ENCODE peak calls at places on chromosomes 4 and X, in four cellular contexts. G is mesothelial cell of epicardium, K is lower lobe of right lung, H is astrocyte of the spinal cord. L is an unnamed sample.

GRCh38 chrX:24221872-24222271 is 72.3 kb downstream of the ZFX start:
- DNase-seq in G (no peak), K (no peak), H (no peak), L (no peak)

GRCh38 chr4:167779280-167779679 is 313.1 kb upstream of the ANXA10 start:
- DNase-seq in G (no peak), K (no peak), H (no peak), L (no peak)

GRCh38 chr4:73885570-73886230 is 16.5 kb downstream of the CXCL1 start:
- DNase-seq in G (no peak), K (no peak), H (peak), L (no peak)

GRCh38 chr4:113438596-113438995 is 322.9 kb downstream of the CAMK2D start:
- DNase-seq in G (no peak), K (no peak), H (no peak), L (no peak)

GRCh38 chr4:120156115-120156718 is 89.6 kb upstream of the MAD2L1 start:
- DNase-seq in G (no peak), K (no peak), H (peak), L (no peak)

GRCh38 chr4:113952452-113953029 is 26.9 kb downstream of the ARSJ start:
- DNase-seq in G (no peak), K (no peak), H (peak), L (no peak)

GRCh38 chrX:153862369-153863250 is 23.4 kb downstream of the L1CAM start:
- DNase-seq in G (no peak), K (no peak), H (no peak), L (no peak)

GRCh38 chr4:115972967-115973366 is 859.5 kb upstream of the NDST4 start:
- DNase-seq in G (no peak), K (no peak), H (no peak), L (no peak)

GRCh38 chrX:12058087-12058486 is 80.2 kb upstream of the FRMPD4 start:
- DNase-seq in G (no peak), K (no peak), H (no peak), L (no peak)

GRCh38 chr4:126701756-126702155 is 931.0 kb upstream of the INTU start:
- DNase-seq in G (no peak), K (no peak), H (peak), L (no peak)

GRCh38 chr4:1723131-1723801 is 1.9 kb downstream of the TACC3 start:
- DNase-seq in G (no peak), K (peak), H (no peak), L (no peak)

DNA sequence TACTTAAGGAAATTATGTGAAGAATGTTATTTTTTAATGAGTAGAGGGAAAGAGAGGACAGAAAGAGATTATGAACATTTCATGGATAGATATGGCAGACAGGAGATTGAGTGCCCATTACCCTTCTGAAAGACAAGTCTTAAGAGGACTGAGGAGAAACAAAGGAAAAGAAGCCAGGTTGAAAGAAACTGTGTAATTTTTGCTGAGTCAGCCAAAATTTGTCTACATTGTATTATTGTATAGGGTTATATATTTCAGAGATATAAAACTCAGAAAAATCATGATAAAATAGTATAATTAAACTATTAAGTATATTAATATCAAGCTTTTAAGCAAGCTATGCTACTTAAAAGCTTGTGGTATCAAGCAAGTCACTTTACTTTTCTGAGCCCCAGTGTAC is 4.9 kb downstream of the TMPRSS11B start:
- DNase-seq in G (no peak), K (no peak), H (no peak), L (no peak)
- TF ChIP-seq CTCF in G (no peak), K (no peak), H (no peak), L (no peak)

DNA sequence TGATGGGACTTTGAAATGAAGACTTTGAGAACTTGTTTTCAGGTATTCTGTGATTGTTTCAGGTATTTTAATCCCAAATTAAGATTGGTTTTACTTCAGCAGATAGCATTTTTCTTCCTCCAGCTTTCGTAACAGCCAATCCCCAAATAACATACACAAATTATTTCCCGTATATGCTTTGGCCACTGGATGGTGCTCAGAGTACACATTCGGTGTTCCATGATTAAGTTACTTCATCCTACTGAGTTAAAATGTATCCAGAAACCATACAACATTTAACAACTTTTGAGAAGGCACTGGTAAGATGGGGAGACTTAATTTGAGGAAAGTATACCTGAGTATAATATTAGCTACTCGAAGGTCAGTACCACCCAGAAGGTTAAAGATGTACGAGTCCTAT is 233.4 kb upstream of the FAM47A start:
- DNase-seq in G (no peak), K (no peak), H (peak), L (no peak)
- TF ChIP-seq CTCF in G (no peak), K (peak), H (peak), L (no peak)

GRCh38 chr4:156971168-156971601 is 414 bp downstream of the PDGFC start:
- DNase-seq in G (peak), K (peak), H (no peak), L (no peak)
- TF ChIP-seq CTCF in G (no peak), K (no peak), H (no peak), L (no peak)

GRCh38 chr4:150683775-150684350 is 101.9 kb downstream of the MAB21L2 start:
- DNase-seq in G (no peak), K (no peak), H (no peak), L (no peak)
- TF ChIP-seq CTCF in G (no peak), K (no peak), H (no peak), L (no peak)

DNA sequence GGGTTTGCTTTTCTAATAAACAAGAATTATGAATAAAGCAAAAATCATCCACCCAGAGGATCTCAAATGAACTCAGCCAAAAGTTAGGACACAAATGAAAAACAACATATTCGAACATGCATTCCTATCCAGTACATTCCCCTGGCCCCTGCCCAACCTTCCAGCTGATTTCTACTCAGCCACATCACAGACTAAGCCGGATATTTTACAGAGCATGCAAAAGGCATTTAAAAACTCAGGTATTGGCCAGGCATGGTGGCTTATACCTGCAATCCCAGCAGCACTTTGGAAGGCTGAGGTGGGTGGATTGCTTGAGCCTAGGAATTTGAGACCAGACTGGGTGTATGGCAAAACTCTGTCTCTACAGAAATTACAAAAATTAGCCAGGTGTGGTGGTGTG is 54.6 kb downstream of the RELL1 start:
- DNase-seq in G (no peak), K (no peak), H (peak), L (peak)
- TF ChIP-seq CTCF in G (no peak), K (no peak), H (no peak), L (no peak)

GRCh38 chr4:29722253-29722652 is 997.9 kb upstream of the PCDH7 start:
- DNase-seq in G (no peak), K (no peak), H (no peak), L (no peak)

GRCh38 chr4:29726938-29727337 is 993.2 kb upstream of the PCDH7 start:
- DNase-seq in G (no peak), K (no peak), H (no peak), L (no peak)
- TF ChIP-seq CTCF in G (no peak), K (no peak), H (no peak), L (no peak)

GRCh38 chr4:32462944-32463343 is 1742.8 kb downstream of the PCDH7 start:
- DNase-seq in G (no peak), K (no peak), H (peak), L (no peak)
- TF ChIP-seq CTCF in G (peak), K (peak), H (peak), L (no peak)

GRCh38 chr4:103996637-103997036 is 276.9 kb upstream of the TACR3 start:
- DNase-seq in G (no peak), K (no peak), H (peak), L (no peak)

GRCh38 chr4:103998752-103999151 is 279.0 kb upstream of the TACR3 start:
- DNase-seq in G (no peak), K (no peak), H (no peak), L (no peak)

GRCh38 chr4:103996059-103996458 is 276.3 kb upstream of the TACR3 start:
- DNase-seq in G (no peak), K (no peak), H (peak), L (no peak)

DNA sequence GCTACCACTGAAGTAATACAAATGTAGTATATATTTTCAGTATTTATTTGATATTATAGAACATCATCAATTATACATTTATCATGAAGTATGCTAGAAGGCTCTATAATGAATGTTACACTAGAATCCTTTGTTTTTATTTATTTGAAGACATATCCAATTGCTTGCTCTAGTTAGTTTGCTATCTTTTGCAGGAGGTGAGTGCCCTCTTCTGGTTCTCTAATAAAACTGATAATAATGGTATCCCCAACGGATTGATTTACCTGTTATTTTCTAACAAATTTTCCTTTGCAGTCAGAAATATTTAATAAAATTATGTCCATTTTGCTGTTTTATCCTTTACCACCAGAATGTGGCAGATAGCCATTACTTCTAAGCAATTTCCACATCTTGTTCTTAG is 274.3 kb upstream of the TACR3 start:
- DNase-seq in G (no peak), K (no peak), H (peak), L (no peak)
- TF ChIP-seq CTCF in G (no peak), K (no peak), H (peak), L (no peak)

DNA sequence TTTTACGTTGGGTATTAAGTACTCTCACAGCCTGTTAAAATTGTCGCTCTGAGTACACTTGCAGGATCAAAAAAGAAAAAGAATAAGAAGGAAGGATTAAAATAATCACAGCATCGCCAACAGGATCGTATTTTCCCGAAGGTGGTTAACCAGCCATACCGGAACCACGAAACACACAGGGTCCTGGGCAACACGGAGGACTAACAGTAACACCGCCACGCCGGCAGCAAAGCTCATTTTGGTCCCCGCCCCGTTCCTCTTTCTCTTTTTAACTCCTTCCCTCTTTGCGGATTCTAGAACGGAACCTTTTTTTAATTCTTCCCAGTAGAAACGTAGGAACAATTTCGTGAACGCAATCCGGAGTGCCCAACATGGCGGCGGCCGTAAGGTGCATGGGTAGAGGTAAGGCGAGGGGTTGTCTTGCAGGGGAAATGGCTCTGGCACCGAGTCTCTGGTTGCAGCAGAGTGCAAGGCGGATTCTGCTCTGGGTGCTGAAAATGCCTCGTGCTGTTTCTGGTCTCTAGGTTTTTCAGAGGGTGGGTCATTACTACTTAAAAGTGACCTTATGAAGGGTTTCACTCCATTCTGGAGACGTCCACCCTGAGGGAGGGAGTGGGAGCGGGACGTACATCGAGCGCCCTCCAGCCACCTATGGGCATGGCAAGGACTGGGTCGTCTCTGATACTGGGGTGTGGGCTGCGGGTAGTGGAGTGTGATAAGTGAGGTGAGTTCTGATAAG is at the start of gene MRPL1:
- DNase-seq in G (peak), K (peak), H (peak), L (peak)
- TF ChIP-seq CTCF in G (no peak), K (no peak), H (no peak), L (no peak)

L was measured in omental fat pad.